ENCODE peak calls at places on chromosomes 2 and 18, in nine cellular contexts. H is GM04503; L is astrocyte of the spinal cord; X is hepatocyte; F is occipital lobe; S is central memory CD8-positive, alpha-beta T cell; O is endothelial cell; I is AG20443; U is midbrain. W is an unnamed sample.
A peak's percentile ranks its signal among the peaks of the same experiment; 100 is the strongest.

GRCh38 chr2:99403524-99403923 is 66.3 kb downstream of the EIF5B start:
- DNase-seq in H (no peak), L (no peak), X (peak; percentile 40), F (no peak), S (no peak), O (no peak), I (no peak), U (no peak), W (no peak)

GRCh38 chr2:39513641-39514094 is 76.6 kb upstream of the MAP4K3 start:
- DNase-seq in H (peak; percentile 89), L (peak; percentile 96), X (peak; percentile 70), F (peak; percentile 50), S (no peak), O (peak; percentile 47), I (peak; percentile 90), U (peak; percentile 54), W (peak; percentile 69)

GRCh38 chr2:7356909-7357584 is 439.8 kb downstream of the RNF144A start:
- DNase-seq in H (no peak), L (no peak), X (peak; percentile 65), F (no peak), S (no peak), O (no peak), I (no peak), U (no peak), W (no peak)

GRCh38 chr2:44941551-44942234 is at the start of gene SIX3:
- DNase-seq in H (no peak), L (no peak), X (no peak), F (no peak), S (no peak), O (no peak), I (no peak), U (no peak), W (no peak)

GRCh38 chr18:686339-687111 is 25.9 kb downstream of the ENOSF1 start:
- DNase-seq in H (no peak), L (no peak), X (no peak), F (no peak), S (no peak), O (no peak), I (no peak), U (no peak), W (no peak)

GRCh38 chr2:45897836-45898235 is 246.4 kb downstream of the PRKCE start:
- DNase-seq in H (no peak), L (no peak), X (no peak), F (no peak), S (no peak), O (no peak), I (no peak), U (no peak), W (no peak)

GRCh38 chr2:228839506-228839905 is 431.6 kb downstream of the PID1 start:
- DNase-seq in H (no peak), L (no peak), X (no peak), F (no peak), S (no peak), O (no peak), I (no peak), U (no peak), W (no peak)

GRCh38 chr2:239275037-239275685 is 125.7 kb downstream of the HDAC4 start:
- DNase-seq in H (peak; percentile 89), L (peak; percentile 98), X (peak; percentile 67), F (peak; percentile 55), S (peak; percentile 82), O (no peak), I (peak; percentile 89), U (peak; percentile 49), W (peak; percentile 57)

GRCh38 chr18:21262979-21263378 is 20.9 kb downstream of the GREB1L start:
- DNase-seq in H (no peak), L (no peak), X (no peak), F (no peak), S (no peak), O (peak; percentile 64), I (no peak), U (peak; percentile 83), W (no peak)

GRCh38 chr18:58967643-58968291 is 103.1 kb downstream of the ZNF532 start:
- DNase-seq in H (no peak), L (no peak), X (peak; percentile 36), F (no peak), S (no peak), O (no peak), I (no peak), U (no peak), W (no peak)

GRCh38 chr2:29766191-29766590 is 155.2 kb downstream of the ALK start:
- DNase-seq in H (peak; percentile 16), L (no peak), X (no peak), F (no peak), S (no peak), O (no peak), I (peak; percentile 55), U (no peak), W (no peak)

GRCh38 chr2:191115391-191115790 is 35.4 kb downstream of the STAT4 start:
- DNase-seq in H (no peak), L (no peak), X (no peak), F (no peak), S (peak; percentile 65), O (no peak), I (no peak), U (no peak), W (no peak)

GRCh38 chr2:227862741-227863588 is 8.5 kb upstream of the DAW1 start:
- DNase-seq in H (peak; percentile 42), L (peak; percentile 77), X (peak; percentile 55), F (no peak), S (no peak), O (no peak), I (peak; percentile 70), U (no peak), W (no peak)

GRCh38 chr2:135255208-135255607 is 203.1 kb downstream of the RAB3GAP1 start:
- DNase-seq in H (no peak), L (no peak), X (no peak), F (no peak), S (no peak), O (no peak), I (no peak), U (no peak), W (no peak)

GRCh38 chr2:3126171-3126685 is 251.4 kb downstream of the EIPR1 start:
- DNase-seq in H (no peak), L (no peak), X (no peak), F (no peak), S (no peak), O (no peak), I (no peak), U (no peak), W (no peak)

GRCh38 chr18:46320928-46321855 is 217.0 kb downstream of the HAUS1 start:
- DNase-seq in H (peak; percentile 12), L (peak; percentile 82), X (no peak), F (no peak), S (no peak), O (no peak), I (no peak), U (no peak), W (no peak)

GRCh38 chr2:209473930-209474419 is 50.1 kb downstream of the MAP2 start:
- DNase-seq in H (peak; percentile 89), L (peak; percentile 98), X (peak; percentile 33), F (no peak), S (no peak), O (no peak), I (peak; percentile 62), U (no peak), W (no peak)

GRCh38 chr2:199946836-199947235 is 8.5 kb downstream of the TYW5 start:
- DNase-seq in H (peak; percentile 30), L (no peak), X (no peak), F (no peak), S (no peak), O (no peak), I (peak; percentile 20), U (no peak), W (no peak)

GRCh38 chr2:179946810-179947485 is 60.1 kb downstream of the CWC22 start:
- DNase-seq in H (no peak), L (no peak), X (no peak), F (no peak), S (no peak), O (no peak), I (no peak), U (no peak), W (no peak)

GRCh38 chr18:8389391-8390340 is 219.6 kb upstream of the RAB12 start:
- DNase-seq in H (peak; percentile 10), L (peak; percentile 83), X (peak; percentile 82), F (peak; percentile 36), S (no peak), O (peak; percentile 75), I (peak; percentile 84), U (peak; percentile 75), W (peak; percentile 69)

GRCh38 chr2:65453916-65454315 is 21.5 kb upstream of the SPRED2 start:
- DNase-seq in H (peak; percentile 43), L (no peak), X (no peak), F (no peak), S (no peak), O (no peak), I (peak; percentile 51), U (no peak), W (no peak)

GRCh38 chr18:63963610-63964256 is 6.1 kb upstream of the SERPINB8 start:
- DNase-seq in H (no peak), L (peak; percentile 76), X (peak; percentile 84), F (no peak), S (no peak), O (peak; percentile 38), I (peak; percentile 56), U (peak; percentile 46), W (no peak)

GRCh38 chr18:32373995-32374394 is 96.7 kb downstream of the GAREM1 start:
- DNase-seq in H (no peak), L (peak; percentile 48), X (peak; percentile 70), F (no peak), S (no peak), O (no peak), I (no peak), U (no peak), W (no peak)

GRCh38 chr2:12046641-12047040 is 300.2 kb downstream of the LPIN1 start:
- DNase-seq in H (no peak), L (no peak), X (no peak), F (no peak), S (no peak), O (no peak), I (peak; percentile 77), U (no peak), W (no peak)

GRCh38 chr2:10534514-10535250 is 86.6 kb upstream of the ODC1 start:
- DNase-seq in H (no peak), L (peak; percentile 24), X (no peak), F (no peak), S (no peak), O (no peak), I (no peak), U (no peak), W (no peak)

GRCh38 chr2:156342252-156343095 is 10.0 kb upstream of the NR4A2 start:
- DNase-seq in H (no peak), L (peak; percentile 97), X (peak; percentile 98), F (peak; percentile 86), S (peak; percentile 90), O (peak; percentile 91), I (peak; percentile 97), U (peak; percentile 95), W (peak; percentile 80)

GRCh38 chr2:10372862-10373240 is 70.1 kb downstream of the HPCAL1 start:
- DNase-seq in H (no peak), L (no peak), X (no peak), F (no peak), S (no peak), O (no peak), I (no peak), U (no peak), W (no peak)

GRCh38 chr2:84631047-84631446 is 114.7 kb downstream of the DNAH6 start:
- DNase-seq in H (no peak), L (peak; percentile 48), X (peak; percentile 50), F (no peak), S (no peak), O (peak; percentile 12), I (peak; percentile 65), U (peak; percentile 12), W (peak; percentile 29)

GRCh38 chr2:74843371-74844298 is 9.7 kb downstream of the HK2 start:
- DNase-seq in H (peak; percentile 54), L (peak; percentile 74), X (peak; percentile 76), F (no peak), S (no peak), O (peak; percentile 12), I (peak; percentile 63), U (no peak), W (no peak)

GRCh38 chr2:131105950-131106801 is 1.0 kb downstream of the PLEKHB2 start:
- DNase-seq in H (peak; percentile 39), L (peak; percentile 27), X (peak; percentile 67), F (no peak), S (no peak), O (peak; percentile 19), I (peak; percentile 71), U (no peak), W (peak; percentile 41)

GRCh38 chr2:215831296-215831913 is 181.9 kb downstream of the MREG start:
- DNase-seq in H (no peak), L (no peak), X (peak; percentile 28), F (no peak), S (no peak), O (no peak), I (peak; percentile 20), U (peak; percentile 26), W (no peak)

W was measured in K562.